ENCODE peak calls at places on chromosomes 3 and 15, in nine cellular contexts. K, D, Q, V, J, H, F, X and S are unnamed samples. For H3K9me3 and H3K4me1, the result is how much of the 10 kb centered on the place peaks cover.

GRCh38 chr15:86021281-86022264 is 58.1 kb upstream of the AGBL1 start:
- DNase-seq in K (no peak), V (peak), F (no peak), J (no peak), Q (no peak), X (no peak), H (no peak), D (peak), S (no peak)

GRCh38 chr15:60375255-60375809 is 22.5 kb downstream of the ANXA2 start:
- DNase-seq in V (no peak), F (no peak), Q (no peak), J (no peak), H (no peak), D (no peak), K (no peak), X (no peak), S (no peak)

GRCh38 chr15:28105793-28106192 is 6.7 kb upstream of the OCA2 start:
- DNase-seq in D (no peak), J (no peak), F (no peak), V (no peak), H (no peak), K (no peak), Q (no peak), X (no peak), S (no peak)

GRCh38 chr3:194675081-194675640 is 3.2 kb upstream of the LSG1 start:
- DNase-seq in X (no peak), D (no peak), K (no peak), H (no peak), Q (no peak), J (no peak), V (no peak), F (no peak), S (no peak)

GRCh38 chr15:64651573-64652260 is 123.7 kb downstream of the RBPMS2 start:
- DNase-seq in Q (no peak), K (peak), V (no peak), X (no peak), H (no peak), D (no peak), J (no peak), F (peak), S (no peak)

GRCh38 chr15:58016776-58017175 is 48.7 kb downstream of the ALDH1A2 start:
- DNase-seq in J (no peak), V (no peak), H (no peak), F (no peak), D (no peak), X (no peak), Q (no peak), K (no peak), S (no peak)

GRCh38 chr3:98971183-98971681 is 69.7 kb upstream of the DCBLD2 start:
- DNase-seq in K (no peak), X (no peak), Q (peak), F (no peak), D (no peak), J (no peak), H (no peak), V (no peak), S (no peak)

GRCh38 chr15:72342385-72342784 is 22.4 kb upstream of the CELF6 start:
- DNase-seq in H (no peak), K (no peak), Q (peak), J (no peak), D (peak), V (no peak), X (no peak), F (peak), S (peak)

GRCh38 chr15:32822739-32823138 is 104.9 kb downstream of the GREM1 start:
- DNase-seq in F (no peak), V (no peak), D (no peak), Q (no peak), J (no peak), K (no peak), H (no peak), X (no peak), S (no peak)

GRCh38 chr15:41934843-41935242 is 37.5 kb downstream of the EHD4 start:
- DNase-seq in F (no peak), Q (peak), K (peak), V (no peak), X (no peak), D (peak), H (peak), J (no peak), S (no peak)

GRCh38 chr15:40594429-40594836 is 384 bp downstream of the KNL1 start:
- DNase-seq in H (peak), J (peak), Q (no peak), X (peak), D (peak), K (no peak), V (peak), F (peak), S (peak)

GRCh38 chr3:8984081-8984480 is 20.8 kb upstream of the RAD18 start:
- DNase-seq in V (no peak), Q (no peak), F (no peak), J (no peak), D (no peak), X (no peak), H (no peak), K (no peak), S (no peak)

GRCh38 chr3:4720316-4721075 is 227.3 kb downstream of the ITPR1 start:
- DNase-seq in D (peak), F (peak), H (peak), K (no peak), Q (peak), X (peak), J (peak), V (peak), S (no peak)

GRCh38 chr3:109532257-109533216 is 195.2 kb upstream of the DPPA4 start:
- DNase-seq in D (peak), K (no peak), J (no peak), H (no peak), X (no peak), Q (no peak), V (no peak), F (peak), S (peak)

GRCh38 chr15:32790352-32790999 is 72.7 kb downstream of the GREM1 start:
- DNase-seq in K (no peak), H (no peak), X (no peak), J (no peak), V (no peak), D (no peak), Q (no peak), F (no peak), S (no peak)

GRCh38 chr15:57640935-57641682 is 49.4 kb downstream of the MYZAP start:
- DNase-seq in X (no peak), J (no peak), V (no peak), Q (peak), H (no peak), F (no peak), D (no peak), K (no peak), S (peak)

GRCh38 chr3:150710097-150710496 is 6.4 kb upstream of the ERICH6 start:
- DNase-seq in V (no peak), Q (no peak), X (no peak), J (no peak), F (no peak), K (no peak), D (no peak), H (no peak), S (no peak)

GRCh38 chr3:134211797-134212196 is 38.9 kb downstream of the RYK start:
- DNase-seq in F (peak), H (no peak), D (peak), K (no peak), Q (peak), J (no peak), X (peak), V (no peak), S (peak)

GRCh38 chr3:141728355-141728892 is 9.7 kb upstream of the RNF7 start:
- DNase-seq in X (no peak), K (no peak), F (peak), J (no peak), V (no peak), H (no peak), D (no peak), Q (no peak), S (no peak)

GRCh38 chr15:80694624-80695098 is 449 bp upstream of the ABHD17C start:
- DNase-seq in V (peak), Q (no peak), X (peak), D (peak), H (no peak), F (no peak), K (peak), J (peak), S (no peak)

GRCh38 chr15:31930967-31931366 is 99.3 kb upstream of the CHRNA7 start:
- DNase-seq in F (no peak), Q (no peak), K (no peak), D (no peak), X (no peak), V (no peak), H (no peak), J (no peak), S (no peak)

GRCh38 chr15:40282144-40282869 is 557 bp downstream of the ANKRD63 start:
- DNase-seq in Q (peak), F (peak), K (peak), X (peak), H (no peak), V (no peak), J (peak), D (peak), S (peak)

GRCh38 chr3:53674582-53674981 is 171.6 kb downstream of the CHDH start:
- DNase-seq in J (no peak), Q (no peak), D (no peak), X (no peak), H (no peak), F (no peak), V (no peak), K (no peak), S (no peak)

GRCh38 chr3:130746296-130747039 is at the start of gene PIK3R4:
- DNase-seq in H (peak), F (peak), V (peak), X (peak), K (peak), Q (peak), J (peak), D (peak), S (peak)

GRCh38 chr3:130743354-130743753 is 3.3 kb downstream of the PIK3R4 start:
- DNase-seq in X (no peak), F (no peak), K (no peak), V (no peak), H (no peak), J (no peak), Q (no peak), D (no peak), S (no peak)

GRCh38 chr3:130748981-130749380 is 2.4 kb upstream of the PIK3R4 start:
- DNase-seq in J (no peak), D (no peak), K (no peak), V (no peak), X (no peak), Q (no peak), H (no peak), F (no peak), S (no peak)

DNA sequence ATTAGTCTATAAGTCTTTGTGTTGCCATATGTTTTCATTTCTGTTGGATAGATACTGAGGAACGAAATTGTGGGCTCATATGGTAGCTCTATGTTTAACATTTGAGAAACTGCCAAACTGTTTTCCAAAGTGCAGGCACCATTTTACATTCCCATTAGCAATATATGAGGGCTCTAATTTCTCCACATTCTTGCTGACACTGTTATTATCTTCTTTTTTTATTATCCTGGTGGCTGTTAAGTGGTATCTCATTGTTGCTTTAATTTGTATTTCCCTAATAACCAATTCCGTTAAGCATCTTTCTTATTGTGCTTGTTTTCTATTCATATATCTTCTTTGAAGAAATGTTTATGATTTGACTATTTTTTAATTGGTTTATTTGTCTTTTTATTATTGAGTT is 1.9 kb upstream of the PIK3R4 start:
- DNase-seq in H (no peak), Q (no peak), F (no peak), D (no peak), V (no peak), J (no peak), X (no peak), K (no peak), S (no peak)
- H3K4me3 ChIP-seq in H (no peak), Q (peak), F (no peak), D (no peak), V (no peak), J (no peak), X (no peak), K (no peak), S (no peak)

DNA sequence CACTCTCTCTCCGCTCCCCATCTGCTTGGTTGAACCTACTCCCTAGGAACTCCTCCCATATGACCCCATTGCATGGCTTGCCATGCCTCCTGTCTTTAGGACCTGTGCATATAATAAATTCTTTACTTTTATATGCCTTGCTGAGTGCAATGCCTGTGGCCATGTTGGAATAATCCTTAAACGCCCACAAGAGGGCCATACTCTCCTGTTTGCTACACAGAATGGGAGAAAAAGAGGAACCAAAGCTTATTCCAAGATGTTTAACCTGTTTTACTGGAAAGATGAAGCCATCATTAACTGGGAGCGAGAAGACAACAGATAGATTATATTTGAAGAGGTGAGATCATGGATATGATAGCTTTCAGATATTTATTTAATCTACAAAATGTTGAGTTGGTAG is 1097.8 kb downstream of the NAALADL2 start:
- DNase-seq in J (no peak), Q (no peak), X (no peak), D (no peak), V (no peak), F (no peak), H (no peak), K (no peak), S (peak)
- H3K9me3 ChIP-seq in J (under half), Q (under half), X (under half), D (under half), V (under half), F (under half), H (under half), K (under half), S (under half)

DNA sequence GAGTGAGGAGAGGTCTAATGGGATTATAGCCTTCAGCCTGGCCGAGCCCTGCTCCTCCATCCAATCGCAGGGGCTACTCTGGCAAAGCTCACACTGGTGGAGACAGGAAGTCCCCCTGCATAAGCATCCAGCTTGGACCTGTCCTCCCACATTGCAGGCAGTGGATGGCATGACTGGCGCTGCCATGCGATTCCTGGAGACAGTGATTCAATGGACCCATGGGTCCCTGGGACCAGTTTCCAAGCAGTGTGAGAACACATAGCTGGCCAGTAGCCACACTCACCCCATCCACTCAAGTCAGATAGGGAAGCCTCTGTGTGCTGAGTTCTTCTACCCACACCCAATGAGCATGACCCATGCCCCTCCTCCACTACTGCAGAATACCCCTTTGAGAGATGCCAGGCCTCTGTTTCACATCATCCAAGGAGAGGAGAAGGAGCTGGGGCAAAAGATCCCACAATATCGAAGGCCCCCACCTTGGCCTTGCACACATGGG is 18.1 kb upstream of the POC1A start:
- DNase-seq in V (no peak), H (no peak), K (no peak), J (no peak), D (no peak), Q (no peak), F (no peak), X (no peak), S (no peak)
- H3K4me1 ChIP-seq in V (under half), H (under half), K (under half), J (under half), D (under half), Q (under half), F (under half), X (under half), S (under half)

GRCh38 chr3:69180869-69181591 is 58.6 kb upstream of the LMOD3 start:
- DNase-seq in V (no peak), X (no peak), J (no peak), D (peak), K (no peak), F (no peak), Q (no peak), H (no peak), S (no peak)

GRCh38 chr3:69178838-69179739 is 56.7 kb upstream of the LMOD3 start:
- DNase-seq in K (no peak), D (no peak), F (no peak), H (no peak), J (no peak), V (no peak), X (no peak), Q (peak), S (peak)

GRCh38 chr3:69179740-69180372 is 57.5 kb upstream of the LMOD3 start:
- DNase-seq in V (no peak), H (no peak), F (no peak), Q (peak), D (no peak), K (no peak), J (no peak), X (no peak), S (no peak)

GRCh38 chr3:69181592-69182211 is 59.3 kb upstream of the LMOD3 start:
- DNase-seq in F (no peak), X (no peak), Q (peak), D (no peak), H (no peak), J (no peak), V (no peak), K (no peak), S (peak)

DNA sequence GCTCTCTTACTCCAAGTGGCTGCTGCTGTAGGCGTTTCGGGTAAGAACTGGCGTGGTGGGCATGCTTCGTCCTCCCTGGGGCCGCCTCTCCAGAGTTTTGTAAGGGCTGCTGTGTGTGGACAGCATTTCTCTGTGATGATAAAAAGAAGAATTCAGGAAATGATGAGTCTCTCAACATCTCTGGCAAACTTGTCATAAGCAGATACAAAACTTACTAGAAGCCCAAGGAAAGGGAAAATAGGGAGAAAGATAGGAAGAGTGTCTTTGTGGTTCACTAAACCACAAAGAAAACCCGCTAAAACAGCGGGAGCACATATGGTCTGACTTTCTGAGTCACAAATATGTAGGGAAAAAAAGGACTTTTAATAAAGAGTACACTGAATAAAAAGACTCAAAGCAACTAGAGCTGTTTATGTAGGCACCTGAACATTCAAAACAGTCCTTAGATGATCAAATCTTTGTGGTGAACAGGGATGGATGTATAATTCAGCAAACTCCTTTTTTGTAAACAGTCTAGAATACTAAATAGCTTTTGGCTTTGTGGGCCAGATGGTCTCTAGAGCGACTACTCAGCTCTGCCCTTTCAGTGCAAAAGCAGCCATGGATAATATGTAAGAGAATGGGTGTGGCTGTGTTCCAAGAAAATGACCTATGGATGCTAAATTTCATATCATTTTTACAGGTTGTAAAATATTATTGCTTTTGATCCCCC is 60.3 kb upstream of the LMOD3 start:
- DNase-seq in H (no peak), K (no peak), X (no peak), D (no peak), J (no peak), V (no peak), F (no peak), Q (peak), S (no peak)
- H3K4me3 ChIP-seq in H (no peak), K (no peak), X (no peak), D (no peak), J (no peak), V (no peak), F (no peak), Q (no peak), S (no peak)

DNA sequence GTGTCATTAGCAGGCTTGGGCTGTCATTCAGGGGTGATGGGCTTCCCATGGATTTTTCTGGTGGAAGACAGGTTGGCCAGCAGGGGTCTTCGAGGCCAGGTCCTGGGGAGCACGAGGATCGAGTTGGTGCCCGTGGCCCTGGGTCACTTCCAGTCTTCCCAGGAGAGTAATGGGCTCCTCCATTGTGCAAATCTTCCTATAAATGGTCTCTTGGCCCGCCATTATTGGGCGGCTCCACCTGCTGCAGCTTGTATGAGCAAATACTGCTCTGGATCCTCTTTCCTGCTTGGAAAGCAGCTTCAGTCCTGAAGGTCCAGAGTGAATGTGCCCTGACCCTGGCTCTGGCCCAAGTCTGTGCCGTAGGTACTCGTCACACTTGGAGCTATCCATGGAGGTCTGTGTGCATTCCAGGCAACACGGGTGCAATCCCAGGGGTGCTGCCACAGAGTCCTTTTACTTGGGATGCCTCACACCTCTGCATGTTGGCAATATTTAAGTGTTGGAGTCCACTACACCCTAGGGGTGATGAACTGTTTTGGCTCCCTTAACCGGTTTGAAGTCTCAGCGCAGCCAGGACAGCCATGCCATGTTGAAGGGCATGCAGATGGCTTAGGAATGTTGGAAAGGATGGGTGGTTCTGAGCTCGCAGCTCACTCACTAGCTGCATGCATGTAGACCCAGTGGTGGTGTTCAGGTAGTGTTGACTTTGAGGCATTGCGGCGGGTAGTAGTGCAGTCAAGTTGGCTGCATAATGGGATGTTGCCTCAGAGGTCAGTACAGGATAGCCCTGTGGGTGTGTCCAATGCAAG is 97.6 kb downstream of the SNRPN start:
- DNase-seq in X (no peak), Q (no peak), V (no peak), F (no peak), H (peak), K (no peak), D (no peak), J (no peak), S (no peak)
- H3K9me3 ChIP-seq in X (half or more), Q (under half), V (half or more), F (half or more), H (half or more), K (half or more), D (half or more), J (half or more), S (under half)